ENCODE peak calls at places on chromosomes 13 and 19, in seven cellular contexts. D, Z, C, L, I, B and J are unnamed samples. For H3K4me1, the result is how much of the 10 kb centered on the place peaks cover.

GRCh38 chr13:28173793-28174192 is 35.4 kb downstream of the PAN3 start:
- DNase-seq in I (no peak), L (no peak), C (no peak), Z (no peak), D (no peak), B (no peak), J (no peak)

GRCh38 chr13:75258159-75258782 is 223.7 kb downstream of the TBC1D4 start:
- DNase-seq in I (no peak), B (no peak), D (no peak), L (no peak), Z (no peak), C (peak), J (no peak)

GRCh38 chr13:48194392-48194754 is 38.6 kb upstream of the ITM2B start:
- DNase-seq in Z (no peak), C (no peak), B (no peak), L (no peak), D (peak), I (no peak), J (no peak)

GRCh38 chr19:1558552-1558951 is 9.6 kb downstream of the MEX3D start:
- DNase-seq in Z (no peak), I (no peak), B (no peak), L (no peak), C (no peak), D (no peak), J (no peak)

GRCh38 chr19:1512671-1513491 is at the start of gene ADAMTSL5:
- DNase-seq in L (peak), C (no peak), I (peak), D (no peak), B (peak), Z (no peak), J (no peak)

GRCh38 chr19:14689598-14690503 is at the start of gene ZNF333:
- DNase-seq in I (peak), B (peak), D (peak), L (peak), C (peak), Z (peak), J (no peak)

GRCh38 chr19:18119243-18120105 is 21.9 kb downstream of the MAST3 start:
- DNase-seq in Z (no peak), L (no peak), I (no peak), B (no peak), C (no peak), D (no peak), J (no peak)

GRCh38 chr13:34156841-34157365 is 339.0 kb downstream of the RFC3 start:
- DNase-seq in L (peak), B (peak), I (peak), C (peak), Z (no peak), D (peak), J (no peak)

GRCh38 chr19:6768236-6768785 is 1.1 kb upstream of the SH2D3A start:
- DNase-seq in L (no peak), B (no peak), C (no peak), D (no peak), I (no peak), Z (no peak), J (no peak)

GRCh38 chr19:756232-756631 is 5.3 kb downstream of the MISP start:
- DNase-seq in Z (no peak), D (no peak), B (no peak), I (no peak), L (no peak), C (peak), J (no peak)

GRCh38 chr19:572891-573825 is 762 bp downstream of the BSG start:
- DNase-seq in D (no peak), I (no peak), Z (no peak), C (peak), B (peak), L (peak), J (no peak)

GRCh38 chr19:6723738-6724137 is 3.3 kb upstream of the C3 start:
- DNase-seq in I (no peak), L (no peak), D (no peak), Z (no peak), B (no peak), C (no peak), J (no peak)

DNA sequence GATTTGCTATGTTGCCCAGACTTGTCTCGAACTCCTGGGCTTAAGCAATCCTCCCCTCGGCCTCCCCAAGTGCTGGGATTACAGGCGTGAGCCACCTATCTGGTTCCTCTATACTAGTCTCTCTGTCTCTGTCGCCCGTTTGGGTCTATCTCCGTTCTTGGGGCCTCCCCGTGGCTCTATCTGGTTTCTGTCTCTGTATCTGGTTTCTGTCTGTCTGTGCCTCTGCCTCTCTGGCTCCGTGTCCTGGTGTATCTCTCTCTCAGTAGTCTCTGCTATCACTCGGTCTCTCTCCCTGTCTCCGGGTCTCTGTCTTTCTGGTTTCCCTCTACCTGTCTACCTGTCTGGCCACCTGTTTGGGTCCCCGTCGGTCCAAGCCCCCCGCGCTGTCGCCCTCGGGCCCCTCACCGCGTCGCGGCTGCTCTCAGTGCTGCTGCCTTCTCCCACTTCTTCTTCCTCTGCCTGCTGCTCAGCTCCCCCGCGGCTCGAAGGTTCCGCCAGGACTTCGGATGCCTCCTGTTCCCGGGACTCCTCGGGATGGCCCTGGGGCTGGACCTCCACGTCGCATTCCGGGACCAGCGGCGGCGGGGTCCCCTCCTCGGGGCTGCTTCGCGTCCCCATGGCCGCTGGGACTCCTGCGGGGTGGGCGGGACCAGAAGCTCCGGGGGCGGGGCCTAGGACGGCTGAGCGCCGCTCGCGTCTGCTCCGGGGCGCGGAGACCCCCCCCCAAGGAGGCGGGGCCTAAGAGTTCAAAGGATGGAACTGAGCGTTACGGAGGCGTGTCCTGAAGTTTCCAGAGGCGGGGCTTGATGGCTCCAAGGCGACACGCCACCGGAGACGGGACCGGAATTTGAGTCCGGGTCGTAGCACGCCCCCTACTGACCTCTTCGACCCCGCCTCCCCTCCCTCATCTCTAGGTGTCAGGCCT is 783 bp downstream of the PHLDB3 start:
- DNase-seq in I (peak), Z (peak), D (peak), B (peak), L (peak), C (peak), J (no peak)
- TF ChIP-seq POLR2A in I (peak), Z (no peak), D (peak), B (no peak), L (peak), C (no peak), J (no peak)

DNA sequence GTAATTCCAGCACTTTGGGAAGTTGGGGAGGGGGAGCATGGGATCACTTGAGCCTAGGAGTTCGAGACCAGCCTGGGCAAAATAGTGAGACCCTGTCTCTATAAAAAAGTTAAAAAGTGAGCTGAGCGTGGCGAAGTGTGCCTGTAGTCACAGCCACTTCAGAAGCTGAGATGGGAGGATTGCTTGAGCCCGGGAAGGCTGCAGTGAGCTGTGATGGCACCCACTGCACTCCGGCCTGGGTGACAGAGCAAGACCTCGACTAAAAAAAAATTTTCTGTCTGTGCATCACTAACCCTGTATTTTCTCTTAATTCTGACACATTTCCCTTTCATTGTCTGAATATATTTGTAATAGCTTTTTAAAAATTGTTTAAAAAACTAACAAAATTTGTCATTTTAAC is 29.8 kb downstream of the LATS2 start:
- DNase-seq in D (no peak), B (no peak), L (no peak), Z (no peak), C (no peak), I (no peak), J (no peak)
- H3K4me1 ChIP-seq in D (under half), B (under half), L (under half), Z (under half), C (under half), I (half or more), J (under half)

GRCh38 chr19:58007285-58007684 is 4.7 kb upstream of the ZNF606 start:
- DNase-seq in D (no peak), L (no peak), I (no peak), C (no peak), Z (no peak), B (no peak), J (no peak)

GRCh38 chr19:58009301-58009665 is 6.7 kb upstream of the ZNF606 start:
- DNase-seq in Z (no peak), C (no peak), D (no peak), B (no peak), I (no peak), L (no peak), J (no peak)

GRCh38 chr19:58010507-58010906 is 7.9 kb upstream of the ZNF606 start:
- DNase-seq in D (no peak), Z (no peak), B (no peak), I (no peak), C (no peak), L (no peak), J (no peak)

DNA sequence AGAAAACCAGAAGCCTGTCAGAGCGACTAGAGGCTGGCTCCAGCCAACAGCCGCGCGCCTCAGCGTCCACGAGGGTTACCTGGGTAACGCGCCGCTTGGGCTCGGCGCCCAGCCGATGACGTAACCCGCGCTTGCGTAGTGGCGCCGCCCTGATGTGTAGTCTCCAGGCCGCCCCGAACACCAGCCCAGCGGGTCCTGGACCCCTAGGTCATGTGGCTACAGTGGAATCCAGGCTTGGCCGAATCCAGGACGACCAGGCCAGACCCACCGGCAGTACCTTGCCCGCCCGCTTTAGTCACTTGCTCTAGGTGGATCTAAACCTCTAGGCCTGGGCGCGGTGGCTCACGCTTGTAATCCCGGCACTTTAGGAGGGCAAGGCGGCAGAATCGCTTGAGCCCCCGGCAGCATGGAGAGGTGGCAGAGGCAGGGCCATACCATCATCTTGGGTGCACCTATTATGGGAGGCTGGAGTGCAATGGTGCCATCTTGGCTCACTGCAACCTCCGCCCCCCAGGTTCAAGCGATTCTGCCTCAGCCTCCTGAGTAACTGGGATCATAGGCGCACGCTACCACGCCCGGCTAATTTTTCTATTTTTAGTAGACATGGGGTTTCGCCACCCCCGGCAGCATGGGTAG is 7.2 kb upstream of the ZNF606 start:
- DNase-seq in C (peak), I (peak), D (no peak), L (peak), Z (no peak), B (peak), J (no peak)
- TF ChIP-seq POLR2A in C (no peak), I (peak), D (peak), L (no peak), Z (no peak), B (no peak), J (no peak)

GRCh38 chr13:112453874-112454647 is 77.9 kb downstream of the SPACA7 start:
- DNase-seq in C (no peak), L (no peak), I (no peak), Z (peak), B (no peak), D (no peak), J (peak)
- H3K4me1 ChIP-seq in C (under half), L (under half), I (under half), Z (under half), B (under half), D (under half), J (under half)

GRCh38 chr19:55146648-55147218 is 2.3 kb downstream of the TNNT1 start:
- DNase-seq in B (no peak), L (no peak), Z (peak), D (no peak), I (no peak), C (no peak), J (no peak)
- TF ChIP-seq POLR2A in B (no peak), L (no peak), Z (no peak), D (no peak), I (no peak), C (no peak), J (no peak)

DNA sequence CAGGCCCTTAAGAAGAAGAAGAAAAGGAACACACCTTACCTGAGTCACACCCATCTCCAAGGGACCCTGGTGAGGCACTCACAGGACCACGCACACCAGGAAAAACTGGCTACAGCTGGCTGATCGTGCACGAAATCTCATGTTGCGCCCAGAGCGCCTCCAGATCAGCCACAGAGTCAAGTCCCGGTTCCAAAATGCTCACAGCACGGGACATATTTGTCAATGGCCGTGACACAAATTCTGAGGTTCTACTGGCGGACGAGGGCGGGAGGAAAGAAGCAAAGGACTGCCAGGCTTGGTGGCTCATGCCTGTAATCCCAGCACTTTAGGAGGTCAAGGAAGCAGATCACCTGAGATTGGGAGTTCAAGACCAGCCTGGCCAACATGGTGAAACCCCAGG is 21.5 kb downstream of the SH3GL1 start:
- DNase-seq in C (no peak), B (no peak), I (no peak), Z (no peak), D (no peak), L (no peak), J (no peak)
- H3K4me1 ChIP-seq in C (half or more), B (half or more), I (half or more), Z (under half), D (half or more), L (under half), J (half or more)